ENCODE peak calls at places on chromosomes 7 and 10, in eight cellular contexts. A is brain microvascular endothelial cell, T is endothelial cell of umbilical vein, K is breast epithelium, J is adrenal gland, C is thoracic aorta, P is cardiac muscle cell, U is OCI-LY7. E is an unnamed sample.

GRCh38 chr7:124022551-124022950 is 10.3 kb downstream of the TMEM229A start:
- DNase-seq in A (no peak), T (no peak), K (no peak), J (no peak), C (no peak), P (no peak), U (no peak), E (no peak)

GRCh38 chr7:92798517-92799249 is 37.7 kb downstream of the CDK6 start:
- DNase-seq in A (no peak), T (peak), K (no peak), J (no peak), C (no peak), P (no peak), U (no peak), E (no peak)

GRCh38 chr10:6580279-6581029 is 378 bp upstream of the PRKCQ start:
- DNase-seq in A (peak), T (peak), K (peak), J (peak), C (no peak), P (peak), U (peak), E (peak)

GRCh38 chr10:79127151-79127961 is 58.6 kb downstream of the ZMIZ1 start:
- DNase-seq in A (peak), T (peak), K (peak), J (peak), C (no peak), P (peak), U (no peak), E (no peak)

GRCh38 chr10:21584834-21585530 is 51.0 kb downstream of the MLLT10 start:
- DNase-seq in A (no peak), T (no peak), K (no peak), J (no peak), C (no peak), P (no peak), U (no peak), E (no peak)

GRCh38 chr7:81308643-81309354 is 389.9 kb upstream of the SEMA3C start:
- DNase-seq in A (no peak), T (no peak), K (no peak), J (no peak), C (no peak), P (no peak), U (no peak), E (no peak)

GRCh38 chr7:96303105-96303685 is 18.7 kb downstream of the SLC25A13 start:
- DNase-seq in A (peak), T (peak), K (no peak), J (no peak), C (no peak), P (no peak), U (no peak), E (no peak)

GRCh38 chr7:142873281-142873784 is 12.2 kb downstream of the TRPV6 start:
- DNase-seq in A (peak), T (no peak), K (no peak), J (no peak), C (no peak), P (no peak), U (peak), E (no peak)

GRCh38 chr7:156121956-156122355 is 309.7 kb upstream of the SHH start:
- DNase-seq in A (no peak), T (no peak), K (no peak), J (no peak), C (no peak), P (no peak), U (no peak), E (no peak)

GRCh38 chr7:28958235-28958945 is at the start of gene TRIL:
- DNase-seq in A (peak), T (peak), K (peak), J (peak), C (no peak), P (peak), U (no peak), E (no peak)

GRCh38 chr10:59808896-59809643 is 55.8 kb upstream of the MRLN start:
- DNase-seq in A (peak), T (peak), K (peak), J (peak), C (no peak), P (peak), U (peak), E (peak)

GRCh38 chr10:34713875-34714274 is 101.2 kb downstream of the PARD3 start:
- DNase-seq in A (no peak), T (no peak), K (no peak), J (no peak), C (no peak), P (no peak), U (no peak), E (no peak)

GRCh38 chr7:23021581-23021980 is 7.7 kb upstream of the HYCC1 start:
- DNase-seq in A (no peak), T (no peak), K (no peak), J (no peak), C (no peak), P (no peak), U (no peak), E (no peak)

GRCh38 chr10:127117125-127117524 is 79.3 kb downstream of the INSYN2A start:
- DNase-seq in A (peak), T (peak), K (no peak), J (peak), C (no peak), P (peak), U (peak), E (peak)

GRCh38 chr10:46998192-46998591 is 87.0 kb downstream of the PTPN20 start:
- DNase-seq in A (no peak), T (no peak), K (no peak), J (no peak), C (no peak), P (no peak), U (no peak), E (no peak)

GRCh38 chr10:103554488-103555320 is 61.2 kb downstream of the NEURL1 start:
- DNase-seq in A (peak), T (peak), K (no peak), J (peak), C (no peak), P (peak), U (no peak), E (peak)

GRCh38 chr7:28018020-28018419 is 162.6 kb downstream of the JAZF1 start:
- DNase-seq in A (no peak), T (no peak), K (no peak), J (no peak), C (no peak), P (no peak), U (no peak), E (no peak)

GRCh38 chr7:135843214-135843613 is 94.6 kb upstream of the FAM180A start:
- DNase-seq in A (no peak), T (no peak), K (no peak), J (no peak), C (no peak), P (no peak), U (peak), E (no peak)

GRCh38 chr10:70437721-70438120 is 3.8 kb downstream of the NODAL start:
- DNase-seq in A (no peak), T (no peak), K (no peak), J (no peak), C (no peak), P (no peak), U (no peak), E (no peak)

GRCh38 chr7:142158741-142159496 is 47.4 kb downstream of the MGAM2 start:
- DNase-seq in A (no peak), T (no peak), K (no peak), J (no peak), C (no peak), P (no peak), U (no peak), E (no peak)

DNA sequence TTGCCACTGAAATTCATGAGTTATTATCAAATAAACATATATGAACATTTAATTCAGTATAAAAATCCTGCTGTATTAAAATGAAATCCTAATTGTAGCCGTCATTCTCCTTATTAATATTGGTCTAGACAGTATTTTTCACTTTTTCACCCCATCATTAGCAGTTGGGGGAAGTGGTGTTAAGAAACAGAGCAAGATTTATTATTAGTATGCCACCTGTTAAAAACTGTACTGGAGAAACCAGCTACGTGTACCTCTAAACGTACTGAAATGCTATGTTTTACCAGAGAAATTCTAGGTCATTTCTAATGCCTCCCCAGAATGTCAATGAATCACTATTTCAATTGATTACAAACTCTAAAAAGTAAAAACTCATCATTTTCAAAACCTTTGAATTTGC is 9.8 kb upstream of the ZNRF2 start:
- DNase-seq in A (no peak), T (no peak), K (no peak), J (no peak), C (no peak), P (no peak), U (peak), E (no peak)
- H3K4me3 ChIP-seq in A (no peak), T (no peak), K (no peak), J (no peak), C (no peak), P (no peak), U (peak), E (no peak)

GRCh38 chr7:26993816-26994810 is 101.7 kb downstream of the HOXA1 start:
- DNase-seq in A (no peak), T (no peak), K (no peak), J (no peak), C (no peak), P (no peak), U (no peak), E (no peak)
- H3K27ac ChIP-seq in A (no peak), T (no peak), K (peak), J (no peak), C (no peak), P (no peak), U (no peak), E (no peak)

DNA sequence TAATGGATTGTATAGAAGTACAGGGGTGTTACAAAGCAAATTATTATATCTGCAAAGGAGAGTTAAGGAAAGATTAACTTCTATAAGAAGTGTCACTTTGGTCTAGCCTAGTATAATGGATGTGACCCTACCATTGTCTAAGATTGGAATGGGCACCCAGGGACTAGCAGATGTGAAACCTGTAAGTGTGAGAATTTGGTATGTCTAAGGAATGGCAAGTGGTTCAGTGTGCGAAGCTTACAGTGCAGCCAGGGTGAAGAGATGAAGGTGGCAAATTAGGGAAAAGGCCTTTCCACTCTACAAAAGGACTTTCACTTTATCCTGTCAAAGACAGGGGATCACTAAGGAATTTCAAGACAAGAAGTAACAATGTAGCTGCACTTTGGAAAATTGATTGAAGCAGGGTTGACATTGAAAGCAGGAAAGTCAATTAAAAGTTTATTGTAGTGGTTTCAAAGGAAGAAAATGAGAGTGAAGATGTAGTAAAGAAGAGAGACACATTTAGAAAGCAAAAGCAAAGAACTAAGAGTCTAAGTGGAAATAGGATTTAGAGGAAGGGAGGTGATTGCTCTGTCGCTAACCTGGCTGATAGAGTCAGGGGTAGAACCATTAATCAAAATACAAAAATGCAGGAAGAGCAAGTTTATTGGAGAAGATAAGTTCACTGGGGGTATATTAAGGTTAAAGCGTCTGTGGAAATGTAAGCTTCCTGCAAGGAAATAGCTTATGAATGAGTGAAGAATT is 47.4 kb downstream of the KCND2 start:
- DNase-seq in A (no peak), T (peak), K (no peak), J (no peak), C (no peak), P (no peak), U (no peak), E (no peak)
- H3K4me3 ChIP-seq in A (no peak), T (no peak), K (no peak), J (no peak), C (no peak), P (no peak), U (no peak), E (no peak)

DNA sequence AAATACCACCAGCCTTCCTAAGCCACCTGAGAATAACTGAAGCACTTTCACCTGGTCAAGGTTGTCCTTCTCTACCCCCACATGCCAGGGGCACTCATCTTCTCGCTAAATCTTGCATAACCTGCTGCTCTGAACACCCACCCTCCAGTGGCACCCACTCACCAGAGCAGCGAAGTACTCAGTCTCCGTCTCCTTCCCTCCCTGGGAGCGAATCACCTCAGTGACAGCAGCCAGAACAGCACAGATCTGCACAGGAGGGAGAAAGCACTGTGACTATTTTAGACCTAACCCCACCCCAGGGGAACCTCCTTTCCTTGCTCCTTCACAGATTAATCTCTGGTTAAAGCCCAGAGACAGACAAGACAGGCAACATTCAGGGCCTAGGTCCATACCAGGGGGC is 5.1 kb downstream of the RRP12 start:
- DNase-seq in A (no peak), T (no peak), K (no peak), J (no peak), C (no peak), P (no peak), U (no peak), E (no peak)
- H3K27ac ChIP-seq in A (no peak), T (no peak), K (no peak), J (no peak), C (no peak), P (no peak), U (no peak), E (no peak)

GRCh38 chr7:1742555-1743303 is 72.7 kb downstream of the ELFN1 start:
- DNase-seq in A (peak), T (peak), K (no peak), J (peak), C (no peak), P (peak), U (no peak), E (peak)
- H3K4me3 ChIP-seq in A (peak), T (no peak), K (no peak), J (no peak), C (no peak), P (no peak), U (no peak), E (no peak)

GRCh38 chr7:105149827-105150226 is 135.8 kb downstream of the KMT2E start:
- DNase-seq in A (no peak), T (peak), K (no peak), J (no peak), C (no peak), P (no peak), U (no peak), E (no peak)
- H3K27ac ChIP-seq in A (no peak), T (no peak), K (no peak), J (no peak), C (no peak), P (no peak), U (no peak), E (no peak)

E was measured in naive thymus-derived CD4-positive, alpha-beta T cell.